ENCODE peak calls at places on chromosomes 12 and 14, in four cellular contexts. One of them, this sample, is unnamed.

GRCh38 chr12:92601680-92602079 is 101.1 kb upstream of the PLEKHG7 start:
- DNase-seq in dorsolateral prefrontal cortex: no peak
- DNase-seq in fibroblast of mammary gland: no peak
- DNase-seq in fibroblast of the aortic adventitia: no peak
- DNase-seq in this sample: no peak

GRCh38 chr14:91249841-91250616 is 5.5 kb upstream of the GPR68 start:
- DNase-seq in dorsolateral prefrontal cortex: no peak
- DNase-seq in fibroblast of mammary gland: no peak
- DNase-seq in fibroblast of the aortic adventitia: no peak
- DNase-seq in this sample: peak

GRCh38 chr12:20798561-20798960 is 11.9 kb upstream of the SLCO1B3 start:
- DNase-seq in dorsolateral prefrontal cortex: no peak
- DNase-seq in fibroblast of mammary gland: peak
- DNase-seq in fibroblast of the aortic adventitia: peak
- DNase-seq in this sample: peak

GRCh38 chr12:117699575-117699974 is 269.2 kb downstream of the KSR2 start:
- DNase-seq in dorsolateral prefrontal cortex: no peak
- DNase-seq in fibroblast of mammary gland: no peak
- DNase-seq in fibroblast of the aortic adventitia: no peak
- DNase-seq in this sample: no peak

GRCh38 chr14:96362071-96362964 is 823 bp downstream of the ATG2B start:
- DNase-seq in dorsolateral prefrontal cortex: no peak
- DNase-seq in fibroblast of mammary gland: peak
- DNase-seq in fibroblast of the aortic adventitia: peak
- DNase-seq in this sample: peak

GRCh38 chr12:93883436-93884154 is 206.4 kb downstream of the CRADD start:
- DNase-seq in dorsolateral prefrontal cortex: no peak
- DNase-seq in fibroblast of mammary gland: peak
- DNase-seq in fibroblast of the aortic adventitia: peak
- DNase-seq in this sample: peak

GRCh38 chr14:69501362-69501964 is 16.9 kb downstream of the PLEKHD1 start:
- DNase-seq in dorsolateral prefrontal cortex: peak
- DNase-seq in fibroblast of mammary gland: peak
- DNase-seq in fibroblast of the aortic adventitia: peak
- DNase-seq in this sample: peak

GRCh38 chr12:105916698-105917059 is 222.1 kb downstream of the NUAK1 start:
- DNase-seq in dorsolateral prefrontal cortex: no peak
- DNase-seq in fibroblast of mammary gland: no peak
- DNase-seq in fibroblast of the aortic adventitia: no peak
- DNase-seq in this sample: peak

GRCh38 chr14:61258985-61259384 is 22.2 kb downstream of the TMEM30B start:
- DNase-seq in dorsolateral prefrontal cortex: no peak
- DNase-seq in fibroblast of mammary gland: peak
- DNase-seq in fibroblast of the aortic adventitia: peak
- DNase-seq in this sample: no peak

GRCh38 chr12:67940780-67941243 is 48.4 kb upstream of the IFNG-AS1 start:
- DNase-seq in dorsolateral prefrontal cortex: no peak
- DNase-seq in fibroblast of mammary gland: peak
- DNase-seq in fibroblast of the aortic adventitia: peak
- DNase-seq in this sample: peak

GRCh38 chr12:92470608-92471021 is 232.2 kb upstream of the PLEKHG7 start:
- DNase-seq in dorsolateral prefrontal cortex: no peak
- DNase-seq in fibroblast of mammary gland: no peak
- DNase-seq in fibroblast of the aortic adventitia: no peak
- DNase-seq in this sample: no peak

GRCh38 chr14:89841855-89842254 is 112.7 kb downstream of the EFCAB11 start:
- DNase-seq in dorsolateral prefrontal cortex: no peak
- DNase-seq in fibroblast of mammary gland: no peak
- DNase-seq in fibroblast of the aortic adventitia: no peak
- DNase-seq in this sample: no peak

GRCh38 chr12:71804505-71804904 is 35.1 kb upstream of the TBC1D15 start:
- DNase-seq in dorsolateral prefrontal cortex: no peak
- DNase-seq in fibroblast of mammary gland: no peak
- DNase-seq in fibroblast of the aortic adventitia: no peak
- DNase-seq in this sample: no peak

GRCh38 chr12:4282892-4283511 is 9.4 kb downstream of the CCND2 start:
- DNase-seq in dorsolateral prefrontal cortex: no peak
- DNase-seq in fibroblast of mammary gland: no peak
- DNase-seq in fibroblast of the aortic adventitia: no peak
- DNase-seq in this sample: no peak

GRCh38 chr14:100875126-100875525 is 28.4 kb downstream of the RTL1 start:
- DNase-seq in dorsolateral prefrontal cortex: peak
- DNase-seq in fibroblast of mammary gland: no peak
- DNase-seq in fibroblast of the aortic adventitia: no peak
- DNase-seq in this sample: no peak

GRCh38 chr14:54809767-54810166 is 92.9 kb downstream of the GCH1 start:
- DNase-seq in dorsolateral prefrontal cortex: no peak
- DNase-seq in fibroblast of mammary gland: no peak
- DNase-seq in fibroblast of the aortic adventitia: no peak
- DNase-seq in this sample: no peak

GRCh38 chr14:105075364-105076295 is 10.4 kb upstream of the GPR132 start:
- DNase-seq in dorsolateral prefrontal cortex: no peak
- DNase-seq in fibroblast of mammary gland: no peak
- DNase-seq in fibroblast of the aortic adventitia: peak
- DNase-seq in this sample: peak

GRCh38 chr12:104715562-104716182 is 242.4 kb downstream of the SLC41A2 start:
- DNase-seq in dorsolateral prefrontal cortex: no peak
- DNase-seq in fibroblast of mammary gland: no peak
- DNase-seq in fibroblast of the aortic adventitia: no peak
- DNase-seq in this sample: no peak

GRCh38 chr14:103816991-103817390 is 30.4 kb downstream of the PPP1R13B start:
- DNase-seq in dorsolateral prefrontal cortex: no peak
- DNase-seq in fibroblast of mammary gland: no peak
- DNase-seq in fibroblast of the aortic adventitia: no peak
- DNase-seq in this sample: no peak

GRCh38 chr12:52296572-52297215 is 5.4 kb upstream of the KRT81 start:
- DNase-seq in dorsolateral prefrontal cortex: no peak
- DNase-seq in fibroblast of mammary gland: no peak
- DNase-seq in fibroblast of the aortic adventitia: no peak
- DNase-seq in this sample: no peak

GRCh38 chr12:52294803-52295202 is 3.5 kb upstream of the KRT81 start:
- DNase-seq in dorsolateral prefrontal cortex: no peak
- DNase-seq in fibroblast of mammary gland: no peak
- DNase-seq in fibroblast of the aortic adventitia: no peak
- DNase-seq in this sample: no peak

GRCh38 chr12:52295663-52296062 is 4.3 kb upstream of the KRT81 start:
- DNase-seq in dorsolateral prefrontal cortex: no peak
- DNase-seq in fibroblast of mammary gland: peak
- DNase-seq in fibroblast of the aortic adventitia: no peak
- DNase-seq in this sample: no peak

GRCh38 chr12:52293926-52294325 is 2.6 kb upstream of the KRT81 start:
- DNase-seq in dorsolateral prefrontal cortex: no peak
- DNase-seq in fibroblast of mammary gland: no peak
- DNase-seq in fibroblast of the aortic adventitia: no peak
- DNase-seq in this sample: no peak

GRCh38 chr12:52291267-52291935 is at the start of gene KRT81:
- DNase-seq in dorsolateral prefrontal cortex: no peak
- DNase-seq in fibroblast of mammary gland: no peak
- DNase-seq in fibroblast of the aortic adventitia: no peak
- DNase-seq in this sample: no peak
- H3K4me3 ChIP-seq in dorsolateral prefrontal cortex: no peak
- H3K4me3 ChIP-seq in fibroblast of mammary gland: no peak
- H3K4me3 ChIP-seq in fibroblast of the aortic adventitia: no peak
- H3K4me3 ChIP-seq in this sample: no peak

GRCh38 chr12:130018614-130019013 is 114.8 kb upstream of the TMEM132D start:
- DNase-seq in dorsolateral prefrontal cortex: no peak
- DNase-seq in fibroblast of mammary gland: no peak
- DNase-seq in fibroblast of the aortic adventitia: no peak
- DNase-seq in this sample: no peak
- H3K4me3 ChIP-seq in dorsolateral prefrontal cortex: no peak
- H3K4me3 ChIP-seq in fibroblast of mammary gland: no peak
- H3K4me3 ChIP-seq in fibroblast of the aortic adventitia: no peak
- H3K4me3 ChIP-seq in this sample: no peak

GRCh38 chr12:59039005-59039404 is 118.7 kb upstream of the LRIG3 start:
- DNase-seq in dorsolateral prefrontal cortex: no peak
- DNase-seq in fibroblast of mammary gland: no peak
- DNase-seq in fibroblast of the aortic adventitia: no peak
- DNase-seq in this sample: no peak

GRCh38 chr12:59041241-59042121 is 121.2 kb upstream of the LRIG3 start:
- DNase-seq in dorsolateral prefrontal cortex: no peak
- DNase-seq in fibroblast of mammary gland: peak
- DNase-seq in fibroblast of the aortic adventitia: peak
- DNase-seq in this sample: peak

GRCh38 chr12:59040043-59040442 is 119.7 kb upstream of the LRIG3 start:
- DNase-seq in dorsolateral prefrontal cortex: no peak
- DNase-seq in fibroblast of mammary gland: no peak
- DNase-seq in fibroblast of the aortic adventitia: peak
- DNase-seq in this sample: peak

GRCh38 chr12:59036973-59037807 is 116.9 kb upstream of the LRIG3 start:
- DNase-seq in dorsolateral prefrontal cortex: no peak
- DNase-seq in fibroblast of mammary gland: peak
- DNase-seq in fibroblast of the aortic adventitia: peak
- DNase-seq in this sample: peak

GRCh38 chr12:59040651-59041050 is 120.3 kb upstream of the LRIG3 start:
- DNase-seq in dorsolateral prefrontal cortex: no peak
- DNase-seq in fibroblast of mammary gland: peak
- DNase-seq in fibroblast of the aortic adventitia: peak
- DNase-seq in this sample: peak
- H3K4me3 ChIP-seq in dorsolateral prefrontal cortex: no peak
- H3K4me3 ChIP-seq in fibroblast of mammary gland: no peak
- H3K4me3 ChIP-seq in fibroblast of the aortic adventitia: no peak
- H3K4me3 ChIP-seq in this sample: no peak

GRCh38 chr14:63761356-63762117 is 33.7 kb upstream of the SGPP1 start:
- DNase-seq in dorsolateral prefrontal cortex: no peak
- DNase-seq in fibroblast of mammary gland: no peak
- DNase-seq in fibroblast of the aortic adventitia: no peak
- DNase-seq in this sample: no peak
- H3K4me3 ChIP-seq in dorsolateral prefrontal cortex: no peak
- H3K4me3 ChIP-seq in fibroblast of mammary gland: no peak
- H3K4me3 ChIP-seq in fibroblast of the aortic adventitia: no peak
- H3K4me3 ChIP-seq in this sample: no peak

DNA sequence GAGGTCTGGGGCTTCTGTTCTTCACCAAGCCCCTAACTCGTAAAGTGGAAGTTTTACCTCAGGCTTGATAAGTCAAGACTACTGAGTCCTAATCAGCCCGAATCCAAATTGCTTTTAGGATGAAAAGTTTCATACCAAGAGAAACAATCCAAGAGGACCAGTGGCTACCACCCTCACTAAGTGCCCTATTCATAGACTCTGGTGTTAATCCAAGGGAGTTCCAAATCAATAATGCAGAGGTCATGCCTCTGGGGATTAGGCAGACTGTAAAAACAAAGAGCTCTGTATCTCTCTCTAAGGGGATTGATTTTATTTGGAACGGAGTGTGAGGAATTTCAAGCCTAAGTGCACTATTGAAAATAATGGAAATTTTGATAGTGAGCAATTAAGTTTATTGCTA is 76.3 kb upstream of the LMNTD1 start:
- DNase-seq in dorsolateral prefrontal cortex: no peak
- DNase-seq in fibroblast of mammary gland: no peak
- DNase-seq in fibroblast of the aortic adventitia: no peak
- DNase-seq in this sample: no peak
- H3K4me3 ChIP-seq in dorsolateral prefrontal cortex: no peak
- H3K4me3 ChIP-seq in fibroblast of mammary gland: no peak
- H3K4me3 ChIP-seq in fibroblast of the aortic adventitia: no peak
- H3K4me3 ChIP-seq in this sample: no peak

GRCh38 chr12:121048442-121048841 is 9.4 kb upstream of the OASL start:
- DNase-seq in dorsolateral prefrontal cortex: no peak
- DNase-seq in fibroblast of mammary gland: no peak
- DNase-seq in fibroblast of the aortic adventitia: no peak
- DNase-seq in this sample: no peak
- H3K4me3 ChIP-seq in dorsolateral prefrontal cortex: no peak
- H3K4me3 ChIP-seq in fibroblast of mammary gland: no peak
- H3K4me3 ChIP-seq in fibroblast of the aortic adventitia: no peak
- H3K4me3 ChIP-seq in this sample: no peak

GRCh38 chr12:22042981-22043669 is 2.9 kb upstream of the CMAS start:
- DNase-seq in dorsolateral prefrontal cortex: no peak
- DNase-seq in fibroblast of mammary gland: peak
- DNase-seq in fibroblast of the aortic adventitia: peak
- DNase-seq in this sample: peak
- H3K4me3 ChIP-seq in dorsolateral prefrontal cortex: no peak
- H3K4me3 ChIP-seq in fibroblast of mammary gland: no peak
- H3K4me3 ChIP-seq in fibroblast of the aortic adventitia: no peak
- H3K4me3 ChIP-seq in this sample: no peak

GRCh38 chr12:51323317-51323960 is 535 bp downstream of the BIN2 start:
- DNase-seq in dorsolateral prefrontal cortex: no peak
- DNase-seq in fibroblast of mammary gland: no peak
- DNase-seq in fibroblast of the aortic adventitia: no peak
- DNase-seq in this sample: no peak
- H3K4me3 ChIP-seq in dorsolateral prefrontal cortex: peak
- H3K4me3 ChIP-seq in fibroblast of mammary gland: no peak
- H3K4me3 ChIP-seq in fibroblast of the aortic adventitia: no peak
- H3K4me3 ChIP-seq in this sample: no peak

This sample was measured in choroid plexus epithelial cell.